ENCODE peak calls at places on chromosomes 4 and X, in eight cellular contexts. V is adipocyte; I is BJ; R is esophagus muscularis mucosa; T is aorta; F is Peyer's patch; J is effector memory CD4-positive, alpha-beta T cell; L is CD4-positive, alpha-beta memory T cell. X is an unnamed sample. For H3K36me3, the result is how much of the 10 kb centered on the place peaks cover.

GRCh38 chr4:176436500-176436973 is 116.8 kb downstream of the SPCS3 start:
- DNase-seq in I (no peak), R (no peak), T (no peak), L (no peak), F (no peak), J (no peak), V (peak), X (no peak)

GRCh38 chr4:175951794-175952193 is 113.8 kb upstream of the WDR17 start:
- DNase-seq in V (no peak), R (no peak), F (no peak), J (no peak), I (no peak), T (no peak), L (no peak), X (no peak)

GRCh38 chr4:147994076-147994475 is 262.2 kb downstream of the ARHGAP10 start:
- DNase-seq in R (no peak), T (no peak), J (no peak), F (no peak), L (no peak), V (peak), I (no peak), X (no peak)

GRCh38 chr4:118338518-118338917 is 14.3 kb downstream of the PRSS12 start:
- DNase-seq in F (no peak), L (no peak), T (no peak), R (no peak), J (no peak), V (no peak), I (no peak), X (no peak)

GRCh38 chr4:20847124-20847747 is 147.0 kb downstream of the PACRGL start:
- DNase-seq in F (no peak), J (no peak), R (no peak), T (no peak), V (no peak), L (no peak), I (no peak), X (no peak)

GRCh38 chrX:115337735-115338134 is 48.2 kb downstream of the LUZP4 start:
- DNase-seq in T (no peak), I (peak), L (no peak), V (peak), F (no peak), J (no peak), R (no peak), X (no peak)

GRCh38 chr4:17809667-17810066 is 890 bp downstream of the DCAF16 start:
- DNase-seq in V (no peak), L (peak), R (no peak), F (no peak), I (no peak), T (no peak), J (no peak), X (no peak)

GRCh38 chrX:63275127-63275526 is 76.0 kb downstream of the SPIN4 start:
- DNase-seq in J (no peak), R (no peak), F (no peak), I (no peak), L (peak), V (peak), T (no peak), X (no peak)

GRCh38 chr4:173520921-173521473 is 9.0 kb downstream of the HAND2 start:
- DNase-seq in F (no peak), L (no peak), R (peak), I (no peak), J (no peak), T (no peak), V (no peak), X (no peak)

GRCh38 chrX:119118780-119119395 is 8.7 kb downstream of the KIAA1210 start:
- DNase-seq in T (peak), F (peak), V (peak), I (no peak), J (peak), R (no peak), L (peak), X (peak)

GRCh38 chr4:102869569-102870227 is 906 bp downstream of the CISD2 start:
- DNase-seq in F (peak), T (no peak), L (no peak), V (no peak), R (no peak), I (no peak), J (no peak), X (no peak)

GRCh38 chrX:124209792-124210576 is 122.5 kb upstream of the TEX13D start:
- DNase-seq in F (no peak), I (no peak), V (no peak), J (no peak), R (no peak), L (no peak), T (no peak), X (no peak)

GRCh38 chr4:10207116-10207515 is 90.5 kb upstream of the WDR1 start:
- DNase-seq in R (no peak), V (no peak), L (no peak), T (no peak), F (no peak), I (no peak), J (no peak), X (no peak)

GRCh38 chr4:181958435-181958834 is 284.8 kb upstream of the TENM3 start:
- DNase-seq in F (no peak), L (no peak), R (no peak), T (no peak), I (no peak), J (no peak), V (peak), X (no peak)

GRCh38 chr4:170374770-170375169 is 285.0 kb upstream of the AADAT start:
- DNase-seq in L (no peak), V (no peak), T (no peak), R (no peak), I (no peak), F (no peak), J (no peak), X (no peak)

GRCh38 chr4:81085291-81085690 is 54.8 kb downstream of the BMP3 start:
- DNase-seq in J (no peak), T (no peak), L (no peak), I (no peak), F (no peak), V (peak), R (no peak), X (no peak)

GRCh38 chrX:150482537-150483217 is 85.7 kb upstream of the MTM1 start:
- DNase-seq in V (peak), R (no peak), J (no peak), F (no peak), L (no peak), T (no peak), I (peak), X (no peak)

GRCh38 chr4:16016536-16016935 is 53.6 kb upstream of the FGFBP2 start:
- DNase-seq in T (no peak), J (no peak), V (no peak), L (no peak), F (no peak), R (no peak), I (no peak), X (no peak)
- H3K36me3 ChIP-seq in T (under half), J (under half), V (under half), L (under half), F (under half), R (under half), I (under half), X (under half)

GRCh38 chr4:122882830-122883229 is 39.6 kb downstream of the NUDT6 start:
- DNase-seq in T (no peak), R (no peak), V (no peak), I (no peak), F (no peak), J (no peak), L (no peak), X (no peak)
- H3K36me3 ChIP-seq in T (under half), R (under half), V (under half), I (under half), F (under half), J (under half), L (under half), X (under half)

GRCh38 chr4:6900956-6901355 is 8.7 kb upstream of the TBC1D14 start:
- DNase-seq in J (no peak), I (no peak), R (no peak), V (no peak), T (no peak), F (no peak), L (no peak), X (no peak)

GRCh38 chr4:6905501-6905900 is 4.1 kb upstream of the TBC1D14 start:
- DNase-seq in R (no peak), L (no peak), I (no peak), V (no peak), F (no peak), T (no peak), J (no peak), X (no peak)

GRCh38 chr4:6900181-6900812 is 9.3 kb upstream of the TBC1D14 start:
- DNase-seq in L (no peak), F (no peak), T (no peak), V (no peak), I (no peak), J (no peak), R (no peak), X (no peak)

GRCh38 chr4:6901669-6902317 is 7.8 kb upstream of the TBC1D14 start:
- DNase-seq in T (no peak), I (no peak), L (no peak), R (no peak), J (no peak), F (no peak), V (no peak), X (no peak)

GRCh38 chr4:6902318-6903042 is 7.1 kb upstream of the TBC1D14 start:
- DNase-seq in T (no peak), J (no peak), F (no peak), R (no peak), V (no peak), L (no peak), I (no peak), X (no peak)
- H3K36me3 ChIP-seq in T (under half), J (under half), F (under half), R (under half), V (under half), L (under half), I (under half), X (under half)

GRCh38 chrX:104187931-104188330 is 21.7 kb downstream of the FAM199X start:
- DNase-seq in F (no peak), I (no peak), L (no peak), T (no peak), V (no peak), R (no peak), J (no peak), X (no peak)
- H3K36me3 ChIP-seq in F (under half), I (under half), L (under half), T (under half), V (half or more), R (under half), J (under half), X (half or more)

DNA sequence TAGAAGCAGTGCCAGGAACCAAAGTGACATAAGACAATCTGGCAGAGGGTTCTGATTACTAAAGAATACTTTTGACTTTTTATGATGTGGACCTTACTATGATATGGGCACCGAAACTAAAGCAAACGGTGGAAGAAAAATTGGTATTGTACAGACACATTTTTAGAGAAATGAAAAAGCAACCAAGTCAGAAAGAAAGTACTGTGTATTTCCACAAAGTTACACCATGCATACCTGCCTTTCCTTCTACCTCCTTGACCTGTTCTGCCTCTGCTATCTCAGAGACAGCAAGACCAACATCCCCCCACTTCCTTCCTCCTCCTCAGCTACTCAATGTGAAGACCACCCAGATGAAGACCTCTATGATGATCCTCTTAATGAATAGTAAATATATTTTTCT is 88.3 kb downstream of the HUWE1 start:
- DNase-seq in F (no peak), T (no peak), I (no peak), J (no peak), V (no peak), R (no peak), L (no peak), X (no peak)
- H3K36me3 ChIP-seq in F (half or more), T (under half), I (under half), J (under half), V (half or more), R (half or more), L (under half), X (half or more)